ENCODE peak calls at places on chromosomes 3 and 15, in four cellular contexts. R is AG09309, N is brain microvascular endothelial cell, X is cardiac fibroblast. M is an unnamed sample.

GRCh38 chr3:66393486-66394260 is 107.1 kb downstream of the LRIG1 start:
- DNase-seq in R (peak; percentile 32), N (peak; percentile 43), X (peak; percentile 24), M (no peak)

GRCh38 chr15:47514251-47514652 is 203.1 kb upstream of the SEMA6D start:
- DNase-seq in R (no peak), N (peak; percentile 84), X (peak; percentile 57), M (peak; percentile 76)

GRCh38 chr3:132730891-132731580 is 8.8 kb upstream of the NPHP3 start:
- DNase-seq in R (peak; percentile 16), N (peak; percentile 36), X (peak; percentile 69), M (peak; percentile 40)

GRCh38 chr3:30743086-30743619 is 136.8 kb downstream of the TGFBR2 start:
- DNase-seq in R (no peak), N (no peak), X (no peak), M (no peak)

GRCh38 chr3:123757281-123757940 is 126.7 kb downstream of the MYLK start:
- DNase-seq in R (no peak), N (no peak), X (peak; percentile 14), M (no peak)

GRCh38 chr3:40178012-40178594 is 131.4 kb upstream of the EIF1B start:
- DNase-seq in R (no peak), N (no peak), X (no peak), M (no peak)

GRCh38 chr3:63969866-63970265 is 53.4 kb downstream of the PSMD6 start:
- DNase-seq in R (no peak), N (no peak), X (no peak), M (no peak)

GRCh38 chr3:197547618-197548017 is 8.2 kb downstream of the BDH1 start:
- DNase-seq in R (no peak), N (no peak), X (no peak), M (no peak)

GRCh38 chr3:18868911-18869689 is 279.2 kb upstream of the KCNH8 start:
- DNase-seq in R (no peak), N (no peak), X (no peak), M (no peak)

GRCh38 chr3:24947103-24947502 is 452.5 kb upstream of the THRB start:
- DNase-seq in R (no peak), N (no peak), X (no peak), M (no peak)

GRCh38 chr3:50202353-50203112 is 2.5 kb upstream of the SLC38A3 start:
- DNase-seq in R (no peak), N (no peak), X (no peak), M (no peak)

GRCh38 chr3:152069871-152070270 is 196.4 kb downstream of the SUCNR1 start:
- DNase-seq in R (no peak), N (no peak), X (no peak), M (peak; percentile 32)

GRCh38 chr15:58384667-58385066 is 47.1 kb upstream of the LIPC start:
- DNase-seq in R (no peak), N (no peak), X (no peak), M (no peak)

GRCh38 chr15:65246026-65246714 is 34.9 kb upstream of the CILP start:
- DNase-seq in R (no peak), N (no peak), X (no peak), M (no peak)

GRCh38 chr3:94440767-94441493 is 378.1 kb downstream of the NSUN3 start:
- DNase-seq in R (no peak), N (peak; percentile 46), X (peak; percentile 57), M (peak; percentile 77)

GRCh38 chr3:193788189-193788946 is 195.4 kb downstream of the OPA1 start:
- DNase-seq in R (no peak), N (peak; percentile 28), X (peak; percentile 77), M (no peak)

GRCh38 chr3:61922118-61922517 is 360.7 kb downstream of the PTPRG start:
- DNase-seq in R (no peak), N (no peak), X (no peak), M (no peak)

DNA sequence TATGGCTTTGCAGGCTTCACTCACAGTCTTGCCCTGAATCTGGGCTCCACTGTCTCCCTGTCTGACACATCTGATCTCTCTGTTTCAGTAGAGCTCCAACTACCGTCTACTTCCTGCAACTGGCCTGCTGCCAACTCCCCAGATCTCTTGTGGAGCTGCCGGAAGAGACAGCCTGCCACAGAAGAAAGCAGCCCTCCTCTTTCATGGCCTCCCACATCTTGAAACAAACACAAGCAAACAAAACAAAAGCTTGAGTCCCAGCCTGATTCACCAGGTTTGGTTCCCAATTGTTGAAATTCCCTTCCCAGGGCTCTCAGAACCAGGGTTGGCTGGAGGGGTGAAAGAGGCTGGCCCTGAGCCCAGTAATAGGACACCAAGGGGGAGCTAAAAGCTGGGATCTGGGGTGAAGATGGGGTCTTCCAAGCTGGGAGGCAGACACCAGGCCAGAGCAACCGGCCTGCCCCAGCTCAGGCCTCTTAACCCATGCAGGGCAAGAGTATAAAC is 55.3 kb upstream of the CA12 start:
- DNase-seq in R (peak; percentile 55), N (peak; percentile 86), X (peak; percentile 89), M (peak; percentile 83)
- TF ChIP-seq CTCF in R (no peak), N (peak; percentile 36), X (peak; percentile 19), M (peak; percentile 19)

GRCh38 chr3:184604039-184604955 is 42.7 kb downstream of the EPHB3 start:
- DNase-seq in R (no peak), N (no peak), X (no peak), M (no peak)
- TF ChIP-seq CTCF in R (no peak), N (no peak), X (no peak), M (no peak)

GRCh38 chr15:92708635-92709034 is 53.1 kb upstream of the FAM174B start:
- DNase-seq in R (no peak), N (no peak), X (no peak), M (no peak)

GRCh38 chr15:92714071-92714456 is 58.5 kb upstream of the FAM174B start:
- DNase-seq in R (peak; percentile 38), N (peak; percentile 20), X (peak; percentile 39), M (peak; percentile 68)

GRCh38 chr15:92714457-92715401 is 59.2 kb upstream of the FAM174B start:
- DNase-seq in R (no peak), N (peak; percentile 60), X (peak; percentile 81), M (peak; percentile 57)

GRCh38 chr15:92709064-92709463 is 53.5 kb upstream of the FAM174B start:
- DNase-seq in R (no peak), N (no peak), X (peak; percentile 12), M (no peak)

GRCh38 chr15:92711457-92711831 is 55.9 kb upstream of the FAM174B start:
- DNase-seq in R (no peak), N (no peak), X (no peak), M (no peak)
- TF ChIP-seq CTCF in R (no peak), N (no peak), X (no peak), M (no peak)

GRCh38 chr3:39105687-39106063 is 1.8 kb downstream of the GORASP1 start:
- DNase-seq in R (no peak), N (no peak), X (no peak), M (no peak)

GRCh38 chr3:39107874-39108308 is 411 bp downstream of the TTC21A start:
- DNase-seq in R (no peak), N (no peak), X (no peak), M (peak; percentile 33)

GRCh38 chr3:39107056-39107873 is at the start of the genes GORASP1 and TTC21A:
- DNase-seq in R (peak; percentile 55), N (peak; percentile 89), X (peak; percentile 91), M (peak; percentile 85)

GRCh38 chr3:39104961-39105686 is 2.3 kb downstream of the GORASP1 start:
- DNase-seq in R (no peak), N (no peak), X (no peak), M (no peak)

DNA sequence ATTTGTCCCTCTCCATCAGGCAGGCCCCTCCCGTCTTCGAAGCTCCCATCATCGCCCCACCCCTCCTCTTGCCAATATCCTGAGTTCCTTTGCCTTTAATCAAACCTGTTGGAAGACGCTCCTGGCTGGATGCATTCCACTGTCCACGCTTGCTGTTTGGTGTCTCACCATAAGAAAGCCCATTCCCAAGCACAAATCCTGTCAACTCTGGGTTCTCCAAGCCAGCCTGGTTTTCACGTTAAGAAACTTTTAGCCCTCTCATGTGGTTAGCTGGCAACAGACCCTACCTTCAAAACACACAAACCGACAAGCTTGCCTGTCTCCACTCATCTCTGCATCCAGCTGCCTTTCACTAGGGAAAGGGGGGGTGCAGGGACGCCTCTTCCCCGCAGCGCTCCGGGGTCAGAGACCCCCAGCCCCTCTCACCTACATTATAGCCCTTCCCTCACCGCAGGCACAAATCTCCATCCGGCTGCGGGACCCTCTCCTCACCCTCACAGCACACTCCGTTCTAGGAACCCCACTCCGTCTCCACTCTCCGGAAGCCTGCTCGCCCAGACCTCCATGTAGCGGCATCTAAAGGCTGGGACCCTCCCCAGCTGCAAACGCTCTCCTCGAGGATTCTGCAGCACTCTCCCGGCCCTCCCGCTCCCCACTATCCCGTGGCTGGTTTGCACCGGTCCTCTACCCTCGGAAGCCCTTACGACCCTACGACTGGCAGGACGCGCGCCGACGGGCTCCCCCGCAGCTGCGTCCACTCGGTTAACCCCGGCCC is 959 bp downstream of the GORASP1 start:
- DNase-seq in R (no peak), N (peak; percentile 22), X (peak; percentile 45), M (peak; percentile 63)
- TF ChIP-seq CTCF in R (no peak), N (no peak), X (no peak), M (no peak)

DNA sequence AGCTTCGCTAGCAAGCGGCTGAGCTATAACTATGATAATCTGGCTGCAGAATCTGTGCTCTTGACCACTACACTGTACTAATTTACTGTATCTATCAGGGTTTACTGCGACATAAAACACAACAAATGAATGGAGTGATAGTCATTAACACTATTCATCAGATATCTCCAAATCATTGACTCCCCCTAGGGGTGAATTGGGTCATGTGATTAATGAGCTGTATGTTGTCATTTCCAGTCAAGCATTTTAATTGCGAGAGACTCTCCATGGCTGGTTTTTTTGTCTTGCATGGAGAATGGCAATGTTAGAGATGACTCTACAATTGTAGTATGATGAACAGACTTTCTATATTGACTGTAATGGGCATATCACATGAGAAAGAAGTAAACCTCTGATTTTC is 10.5 kb upstream of the TM4SF18 start:
- DNase-seq in R (no peak), N (no peak), X (no peak), M (no peak)
- TF ChIP-seq CTCF in R (no peak), N (no peak), X (no peak), M (peak; percentile 61)

DNA sequence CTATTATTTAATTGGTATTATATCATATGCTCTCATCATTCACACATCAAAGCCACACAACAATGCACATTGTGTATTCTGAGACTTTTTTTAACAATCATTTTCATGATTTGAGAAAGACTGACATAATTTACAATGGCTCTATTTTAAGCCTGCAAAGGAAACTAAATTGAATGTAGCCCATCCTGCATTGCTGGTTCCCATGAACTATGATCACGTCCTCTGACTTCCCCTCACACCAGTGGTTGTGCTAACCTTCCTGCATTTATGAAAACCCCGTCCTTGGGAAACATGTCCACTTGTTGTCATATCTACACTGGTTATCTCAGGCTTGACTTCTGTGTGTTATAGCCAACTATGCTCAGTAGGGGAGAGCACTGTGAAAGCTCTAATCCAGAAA is 546.2 kb downstream of the MECOM start:
- DNase-seq in R (no peak), N (no peak), X (no peak), M (no peak)
- TF ChIP-seq CTCF in R (no peak), N (no peak), X (no peak), M (no peak)

GRCh38 chr15:22884344-22884743 is 45.9 kb downstream of the NIPA2 start:
- DNase-seq in R (no peak), N (no peak), X (no peak), M (no peak)
- TF ChIP-seq CTCF in R (no peak), N (peak; percentile 35), X (no peak), M (peak; percentile 49)

GRCh38 chr15:72139667-72140066 is 21.5 kb downstream of the SENP8 start:
- DNase-seq in R (no peak), N (no peak), X (no peak), M (no peak)
- TF ChIP-seq CTCF in R (no peak), N (no peak), X (no peak), M (no peak)

M was measured in HFFc6.